ENCODE peak calls at places on chromosomes 11 and 22, in five cellular contexts. C, I, A, U and O are unnamed samples.

GRCh38 chr11:61872935-61873565 is 18.3 kb downstream of the FADS3 start:
- DNase-seq in C (no peak), I (no peak), A (no peak), U (no peak), O (peak; percentile 71)

GRCh38 chr11:36619502-36619901 is 21.5 kb upstream of the RAG2 start:
- DNase-seq in C (no peak), I (no peak), A (no peak), U (no peak), O (no peak)

GRCh38 chr11:42631223-42631843 is 680.5 kb upstream of the API5 start:
- DNase-seq in C (peak; percentile 60), I (peak; percentile 34), A (peak; percentile 12), U (peak; percentile 65), O (peak; percentile 64)

GRCh38 chr22:31496735-31497146 is 405 bp downstream of the SFI1 start:
- DNase-seq in C (no peak), I (no peak), A (no peak), U (no peak), O (no peak)

GRCh38 chr11:119525180-119525854 is 102.3 kb upstream of the THY1 start:
- DNase-seq in C (no peak), I (no peak), A (no peak), U (no peak), O (no peak)

GRCh38 chr11:1260023-1260501 is 37.2 kb downstream of the MUC5B start:
- DNase-seq in C (no peak), I (no peak), A (peak; percentile 37), U (peak; percentile 48), O (peak; percentile 96)

GRCh38 chr11:27754035-27755017 is 54.1 kb upstream of the BDNF start:
- DNase-seq in C (peak; percentile 96), I (no peak), A (no peak), U (peak; percentile 51), O (no peak)

GRCh38 chr11:2382927-2383822 is 6.1 kb downstream of the CD81 start:
- DNase-seq in C (no peak), I (no peak), A (no peak), U (no peak), O (peak; percentile 96)

GRCh38 chr11:73530109-73530508 is 67.8 kb downstream of the FAM168A start:
- DNase-seq in C (no peak), I (peak; percentile 46), A (no peak), U (no peak), O (no peak)

GRCh38 chr11:22829231-22830081 is at the start of gene SVIP:
- DNase-seq in C (peak; percentile 82), I (peak; percentile 95), A (peak; percentile 87), U (peak; percentile 93), O (peak; percentile 92)

GRCh38 chr22:26586556-26587325 is 3.2 kb downstream of the TPST2 start:
- DNase-seq in C (no peak), I (no peak), A (no peak), U (no peak), O (no peak)

DNA sequence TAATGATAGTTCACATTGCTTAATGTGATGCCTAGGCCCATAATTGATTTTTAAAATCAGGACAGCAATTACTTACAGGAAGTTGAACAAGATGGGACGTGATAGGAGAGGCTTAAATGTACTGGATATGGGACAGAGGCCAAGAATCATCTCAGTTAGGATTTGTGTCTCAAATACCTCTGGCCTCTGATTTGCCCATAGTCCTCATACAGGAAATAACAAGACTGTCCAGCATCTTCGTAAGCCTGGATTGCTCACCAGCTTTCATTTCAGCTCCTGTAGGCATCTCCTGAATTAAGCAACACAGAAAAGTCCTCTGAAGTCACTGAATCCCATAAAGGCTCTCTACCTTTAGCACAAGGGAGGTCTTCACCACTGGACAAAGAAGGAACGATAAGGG is at the start of gene MRGPRX3:
- DNase-seq in C (no peak), I (no peak), A (no peak), U (no peak), O (no peak)
- H3K27ac ChIP-seq in C (no peak within 1 kb of the TSS), I (no peak within 1 kb of the TSS), A (no peak within 1 kb of the TSS), U (no peak within 1 kb of the TSS), O (no peak within 1 kb of the TSS)

DNA sequence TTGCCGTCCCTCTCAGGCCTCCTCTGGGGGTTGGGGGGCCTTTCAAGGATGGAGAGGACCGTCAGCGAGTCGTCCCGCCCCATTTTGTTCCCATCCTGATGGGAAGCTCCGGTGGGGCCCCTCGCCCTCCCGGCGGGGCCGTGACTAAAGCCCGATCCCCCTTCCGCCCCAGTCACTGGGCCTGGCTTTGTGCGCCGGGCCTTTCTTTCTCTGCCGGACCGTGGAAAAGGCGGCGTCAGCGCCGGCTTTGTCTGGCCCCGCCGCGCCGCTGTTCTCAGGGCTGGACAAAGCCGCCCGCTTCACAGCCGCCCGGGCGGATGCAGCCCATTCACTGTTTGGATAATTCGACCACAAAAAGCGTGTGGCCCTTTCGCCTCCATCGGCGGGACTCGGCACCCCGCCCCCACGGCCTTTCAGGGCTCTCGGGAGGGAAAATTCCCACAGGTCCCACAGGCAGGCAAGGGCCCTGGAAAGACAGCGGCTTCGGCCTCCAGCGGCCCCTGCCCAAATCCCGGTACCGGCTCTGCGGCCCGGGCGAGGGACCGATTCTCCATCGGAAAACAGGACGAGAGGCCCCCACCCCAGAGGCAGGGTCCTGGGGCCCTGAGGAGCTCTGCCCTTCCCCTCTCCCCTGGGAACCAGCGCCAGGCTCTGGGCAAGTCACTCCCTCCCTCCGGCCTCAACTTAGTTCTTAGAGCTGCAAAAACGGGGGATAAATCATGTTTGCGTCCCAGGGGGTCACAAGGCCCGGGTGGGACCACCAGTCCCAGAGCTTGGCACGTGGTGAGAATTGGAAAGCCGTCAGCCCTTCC is 87.2 kb downstream of the WNT7B start:
- DNase-seq in C (peak; percentile 63), I (peak; percentile 89), A (no peak), U (no peak), O (peak; percentile 87)
- H3K27me3 ChIP-seq in C (no peaks in the 10 kb centered on the region), I (no peaks in the 10 kb centered on the region), A (peaks cover 10% of the 10 kb centered on the region), U (no peaks in the 10 kb centered on the region), O (peaks cover 16% of the 10 kb centered on the region)

GRCh38 chr11:113874096-113874919 is 1.1 kb downstream of the USP28 start:
- DNase-seq in C (peak; percentile 8), I (no peak), A (no peak), U (no peak), O (peak; percentile 85)
- H3K79me2 ChIP-seq in C (no peaks in the 10 kb centered on the region), I (peaks cover 37% of the 10 kb centered on the region), A (peaks cover 10% of the 10 kb centered on the region), U (peaks cover 41% of the 10 kb centered on the region), O (peaks cover 9% of the 10 kb centered on the region)

GRCh38 chr22:49603016-49603415 is 224.7 kb downstream of the BRD1 start:
- DNase-seq in C (no peak), I (no peak), A (no peak), U (no peak), O (peak; percentile 15)

GRCh38 chr22:49600891-49601431 is 226.7 kb downstream of the BRD1 start:
- DNase-seq in C (no peak), I (no peak), A (no peak), U (no peak), O (peak; percentile 18)

GRCh38 chr22:49600452-49600847 is 227.2 kb downstream of the BRD1 start:
- DNase-seq in C (no peak), I (no peak), A (no peak), U (no peak), O (peak; percentile 57)

GRCh38 chr22:49601614-49602321 is 225.9 kb downstream of the BRD1 start:
- DNase-seq in C (no peak), I (no peak), A (no peak), U (no peak), O (peak; percentile 47)

DNA sequence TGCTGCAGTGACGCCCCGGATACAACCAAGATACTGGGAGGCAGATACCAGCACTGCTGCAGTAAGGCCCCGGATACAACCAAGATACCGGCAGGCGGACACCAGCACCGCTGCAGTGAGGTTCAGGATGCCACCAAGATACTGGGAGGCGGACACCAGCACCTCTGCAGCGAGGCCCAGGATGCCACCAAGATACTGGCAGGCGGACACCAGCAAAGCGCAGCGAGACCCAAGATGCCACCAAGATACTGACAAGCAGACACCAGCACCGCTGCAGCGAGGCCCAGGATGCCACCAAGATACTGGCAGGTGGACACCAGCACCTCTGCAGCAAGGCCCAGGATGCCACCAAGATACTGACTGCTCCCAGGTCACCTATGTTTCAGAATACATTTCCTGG is 225.2 kb downstream of the BRD1 start:
- DNase-seq in C (no peak), I (no peak), A (no peak), U (no peak), O (peak; percentile 29)
- H3K27ac ChIP-seq in C (no peak overlapping the region), I (no peak overlapping the region), A (no peak overlapping the region), U (no peak overlapping the region), O (no peak overlapping the region)

GRCh38 chr11:131824766-131825165 is 454.4 kb downstream of the NTM start:
- DNase-seq in C (no peak), I (no peak), A (no peak), U (no peak), O (no peak)

GRCh38 chr11:131827440-131827839 is 457.0 kb downstream of the NTM start:
- DNase-seq in C (no peak), I (no peak), A (no peak), U (no peak), O (no peak)

GRCh38 chr11:131829725-131830124 is 459.3 kb downstream of the NTM start:
- DNase-seq in C (no peak), I (no peak), A (no peak), U (no peak), O (no peak)

GRCh38 chr11:131819845-131820244 is 449.4 kb downstream of the NTM start:
- DNase-seq in C (no peak), I (no peak), A (no peak), U (no peak), O (no peak)

GRCh38 chr11:131823772-131824171 is 453.4 kb downstream of the NTM start:
- DNase-seq in C (no peak), I (peak; percentile 50), A (peak; percentile 21), U (no peak), O (no peak)
- H3K27me3 ChIP-seq in C (peaks cover 9% of the 10 kb centered on the region), I (no peaks in the 10 kb centered on the region), A (no peaks in the 10 kb centered on the region), U (peaks cover 58% of the 10 kb centered on the region), O (peaks cover 33% of the 10 kb centered on the region)

GRCh38 chr11:58582437-58582836 is 3.6 kb downstream of the ZFP91 start:
- DNase-seq in C (no peak), I (no peak), A (no peak), U (no peak), O (no peak)
- H3K79me2 ChIP-seq in C (peaks cover 79% of the 10 kb centered on the region), I (peaks cover 89% of the 10 kb centered on the region), A (peaks cover 82% of the 10 kb centered on the region), U (peaks cover 83% of the 10 kb centered on the region), O (peaks cover 84% of the 10 kb centered on the region)

GRCh38 chr11:13118691-13119090 is 109.6 kb downstream of the RASSF10 start:
- DNase-seq in C (no peak), I (no peak), A (no peak), U (peak; percentile 28), O (peak; percentile 34)

GRCh38 chr11:13119928-13120520 is 110.9 kb downstream of the RASSF10 start:
- DNase-seq in C (no peak), I (no peak), A (no peak), U (peak; percentile 39), O (no peak)

GRCh38 chr11:13118194-13118593 is 109.1 kb downstream of the RASSF10 start:
- DNase-seq in C (peak; percentile 100), I (no peak), A (peak; percentile 16), U (peak; percentile 93), O (peak; percentile 86)

GRCh38 chr11:13119361-13119760 is 110.2 kb downstream of the RASSF10 start:
- DNase-seq in C (no peak), I (no peak), A (no peak), U (peak; percentile 27), O (no peak)

DNA sequence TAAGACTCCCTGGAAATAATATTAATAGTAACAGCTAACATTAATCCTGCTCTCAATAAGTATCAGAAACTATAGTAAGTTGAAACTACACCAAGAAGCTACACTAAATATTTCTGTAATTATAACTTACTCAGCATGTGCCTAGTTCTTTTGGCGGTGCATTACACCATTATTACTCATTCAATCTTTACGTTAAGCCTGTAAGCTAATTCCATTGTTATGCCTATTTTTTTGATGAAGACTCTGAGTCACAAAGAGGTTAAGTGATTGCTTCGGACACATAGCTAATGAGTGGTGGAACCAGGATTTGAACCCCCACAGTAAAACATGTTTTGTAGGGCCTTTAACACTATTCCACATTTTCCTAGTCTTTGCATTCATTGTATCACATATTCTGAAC is 111.6 kb downstream of the RASSF10 start:
- DNase-seq in C (peak; percentile 84), I (no peak), A (no peak), U (peak; percentile 78), O (no peak)
- H3K27ac ChIP-seq in C (no peak overlapping the region), I (no peak overlapping the region), A (no peak overlapping the region), U (peak overlapping the region; percentile 88), O (peak overlapping the region; percentile 85)